ENCODE peak calls at places on chromosomes 1 and 21, in six cellular contexts. V, I, H, Y, U and T are unnamed samples.

GRCh38 chr1:9724706-9725476 is 73.4 kb downstream of the PIK3CD start:
- DNase-seq in V (peak; percentile 56), I (peak; percentile 65), H (peak; percentile 50), Y (peak; percentile 46), U (peak; percentile 71), T (no peak)

GRCh38 chr1:230280906-230281413 is 145.2 kb downstream of the PGBD5 start:
- DNase-seq in V (no peak), I (no peak), H (no peak), Y (peak; percentile 15), U (no peak), T (peak; percentile 29)

GRCh38 chr1:2376261-2376741 is 15.1 kb downstream of the MORN1 start:
- DNase-seq in V (no peak), I (no peak), H (no peak), Y (no peak), U (no peak), T (no peak)

GRCh38 chr1:76620371-76620770 is 246.9 kb upstream of the ST6GALNAC5 start:
- DNase-seq in V (no peak), I (no peak), H (no peak), Y (no peak), U (no peak), T (no peak)

GRCh38 chr1:232149302-232150201 is 480.4 kb downstream of the SIPA1L2 start:
- DNase-seq in V (no peak), I (no peak), H (no peak), Y (no peak), U (no peak), T (no peak)

GRCh38 chr1:24683713-24684162 is 40.6 kb downstream of the SRRM1 start:
- DNase-seq in V (no peak), I (peak; percentile 79), H (no peak), Y (no peak), U (peak; percentile 86), T (no peak)

GRCh38 chr1:153395136-153395685 is 4.3 kb upstream of the S100A8 start:
- DNase-seq in V (no peak), I (no peak), H (peak; percentile 37), Y (no peak), U (no peak), T (no peak)

GRCh38 chr1:2840036-2840809 is 38.7 kb upstream of the TTC34 start:
- DNase-seq in V (no peak), I (no peak), H (no peak), Y (no peak), U (no peak), T (peak; percentile 35)

GRCh38 chr1:25904942-25905679 is 1.1 kb downstream of the STMN1 start:
- DNase-seq in V (peak; percentile 93), I (peak; percentile 89), H (peak; percentile 96), Y (peak; percentile 94), U (peak; percentile 96), T (peak; percentile 97)
- TF ChIP-seq CTCF in V (no peak), I (no peak), H (peak; percentile 7), Y (peak; percentile 6), U (peak; percentile 28), T (no peak)

DNA sequence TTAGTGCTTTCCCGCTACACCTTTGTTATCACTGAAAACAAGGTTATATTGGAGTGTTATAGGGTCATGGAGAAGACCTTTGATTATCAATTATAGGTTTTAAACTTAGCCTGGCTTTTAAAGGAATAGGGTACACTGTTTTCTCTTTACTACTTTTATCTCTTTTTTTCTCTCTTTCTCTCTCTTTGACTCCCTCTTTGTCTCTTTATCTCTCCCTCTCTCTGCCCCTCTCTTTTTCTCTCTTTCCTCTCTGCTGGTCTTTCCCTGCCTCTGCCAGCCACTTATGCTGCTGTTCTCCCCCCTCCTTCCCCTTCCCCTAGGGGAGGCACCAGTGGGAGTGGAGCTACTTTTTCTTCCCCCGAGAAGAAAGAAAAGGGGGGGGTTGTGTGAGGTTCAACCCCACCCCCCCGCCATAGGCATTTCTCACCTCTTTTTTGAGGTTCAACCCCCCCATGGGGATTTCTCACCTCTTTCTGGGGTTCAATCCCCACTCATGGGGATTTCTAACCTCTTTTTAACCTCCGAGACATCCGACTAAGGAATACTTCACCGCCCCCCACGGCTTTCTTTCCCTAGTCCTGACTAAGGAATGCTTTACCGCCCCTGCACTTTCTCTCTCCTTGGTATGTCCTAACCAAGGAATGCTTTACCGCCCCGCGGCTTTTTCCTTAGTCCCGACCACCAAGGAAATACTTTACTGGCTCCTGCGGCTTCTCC is 17.2 kb upstream of the ZBTB8B start:
- DNase-seq in V (no peak), I (no peak), H (no peak), Y (no peak), U (peak; percentile 62), T (no peak)
- H3K4me3 ChIP-seq in V (no peak overlapping the region), I (no peak overlapping the region), H (no peak overlapping the region), Y (peak overlapping the region; percentile 22), U (peak overlapping the region; percentile 34), T (peak overlapping the region; percentile 39)

GRCh38 chr1:154546264-154547043 is 12.0 kb downstream of the UBE2Q1 start:
- DNase-seq in V (peak; percentile 56), I (peak; percentile 66), H (peak; percentile 37), Y (peak; percentile 34), U (peak; percentile 82), T (peak; percentile 15)
- TF ChIP-seq CTCF in V (peak; percentile 45), I (peak; percentile 85), H (peak; percentile 84), Y (peak; percentile 61), U (peak; percentile 69), T (peak; percentile 67)

GRCh38 chr21:42097860-42098259 is 26.7 kb downstream of the UMODL1 start:
- DNase-seq in V (peak; percentile 71), I (peak; percentile 69), H (no peak), Y (peak; percentile 83), U (peak; percentile 91), T (no peak)
- H3K4me3 ChIP-seq in V (no peak overlapping the region), I (peak overlapping the region; percentile 11), H (no peak overlapping the region), Y (no peak overlapping the region), U (no peak overlapping the region), T (no peak overlapping the region)

DNA sequence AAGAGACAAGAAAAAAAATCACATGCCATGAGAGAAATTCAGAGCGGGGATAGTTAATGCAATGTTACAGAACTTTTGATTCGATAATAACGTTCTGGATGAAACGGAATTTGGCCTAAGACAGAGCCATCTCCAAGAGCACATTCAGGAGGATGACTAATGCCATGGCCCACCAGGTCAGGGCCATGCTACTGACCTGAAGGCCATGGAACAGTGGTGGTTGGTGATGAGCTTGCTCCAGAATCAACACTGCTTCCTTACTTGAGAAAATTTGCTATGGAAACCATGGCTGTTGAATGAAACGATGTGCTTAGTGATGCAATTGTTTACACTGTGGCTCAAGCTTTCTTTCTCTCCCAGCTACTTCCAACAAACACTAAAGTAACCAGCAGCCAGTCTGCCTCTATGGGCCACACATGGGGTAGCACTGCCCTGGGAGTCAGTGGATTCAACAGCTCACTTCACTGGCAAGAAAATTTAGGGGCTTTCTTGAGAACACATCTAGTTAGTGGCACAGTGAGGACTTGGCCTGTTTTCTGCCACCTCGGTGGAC is 299.1 kb downstream of the PCP4 start:
- DNase-seq in V (no peak), I (no peak), H (no peak), Y (no peak), U (peak; percentile 14), T (no peak)
- TF ChIP-seq CTCF in V (no peak), I (no peak), H (no peak), Y (no peak), U (no peak), T (no peak)

GRCh38 chr1:184754479-184755225 is at the start of gene EDEM3:
- DNase-seq in V (peak; percentile 100), I (peak; percentile 98), H (peak; percentile 98), Y (peak; percentile 99), U (peak; percentile 99), T (peak; percentile 100)
- H3K4me3 ChIP-seq in V (peak within 1 kb of the TSS; percentile 94), I (peak within 1 kb of the TSS; percentile 98), H (peak within 1 kb of the TSS; percentile 96), Y (peak within 1 kb of the TSS; percentile 79), U (peak within 1 kb of the TSS; percentile 51), T (peak within 1 kb of the TSS; percentile 90)

GRCh38 chr1:30982937-30983336 is 74.4 kb upstream of the SDC3 start:
- DNase-seq in V (no peak), I (no peak), H (no peak), Y (no peak), U (no peak), T (no peak)
- TF ChIP-seq CTCF in V (no peak), I (no peak), H (no peak), Y (peak; percentile 26), U (no peak), T (no peak)

GRCh38 chr1:246218686-246219085 is 288.4 kb downstream of the SMYD3 start:
- DNase-seq in V (no peak), I (no peak), H (no peak), Y (no peak), U (no peak), T (no peak)
- H3K4me3 ChIP-seq in V (no peak overlapping the region), I (no peak overlapping the region), H (no peak overlapping the region), Y (no peak overlapping the region), U (no peak overlapping the region), T (no peak overlapping the region)